ENCODE peak calls at places on chromosomes 5 and 9, in six cellular contexts. One of them, this sample, is unnamed.

GRCh38 chr9:72726951-72727350 is 205.5 kb downstream of the TMC1 start:
- DNase-seq in AG04450: no peak
- DNase-seq in left lung: no peak
- DNase-seq in right atrium auricular region: no peak
- DNase-seq in tibial nerve: no peak
- DNase-seq in bronchial epithelial cell: peak
- DNase-seq in this sample: no peak

GRCh38 chr5:173256800-173257199 is 21.8 kb upstream of the NKX2-5 start:
- DNase-seq in right atrium auricular region: no peak
- DNase-seq in bronchial epithelial cell: no peak
- DNase-seq in tibial nerve: no peak
- DNase-seq in left lung: no peak
- DNase-seq in AG04450: no peak
- DNase-seq in this sample: no peak

GRCh38 chr5:123515904-123516303 is 3.9 kb downstream of the CSNK1G3 start:
- DNase-seq in AG04450: no peak
- DNase-seq in right atrium auricular region: no peak
- DNase-seq in bronchial epithelial cell: no peak
- DNase-seq in left lung: no peak
- DNase-seq in tibial nerve: no peak
- DNase-seq in this sample: no peak

GRCh38 chr5:14902826-14903560 is 31.4 kb upstream of the ANKH start:
- DNase-seq in left lung: no peak
- DNase-seq in tibial nerve: no peak
- DNase-seq in AG04450: no peak
- DNase-seq in bronchial epithelial cell: peak
- DNase-seq in right atrium auricular region: no peak
- DNase-seq in this sample: no peak

GRCh38 chr5:135473956-135474670 is 22.0 kb upstream of the TIFAB start:
- DNase-seq in tibial nerve: no peak
- DNase-seq in AG04450: no peak
- DNase-seq in left lung: no peak
- DNase-seq in bronchial epithelial cell: no peak
- DNase-seq in right atrium auricular region: no peak
- DNase-seq in this sample: no peak

GRCh38 chr5:134127376-134127861 is 12.9 kb downstream of the TCF7 start:
- DNase-seq in AG04450: no peak
- DNase-seq in right atrium auricular region: no peak
- DNase-seq in left lung: no peak
- DNase-seq in bronchial epithelial cell: peak
- DNase-seq in tibial nerve: no peak
- DNase-seq in this sample: peak

GRCh38 chr9:98118640-98119601 is at the start of gene TRIM14:
- DNase-seq in tibial nerve: peak
- DNase-seq in left lung: peak
- DNase-seq in right atrium auricular region: no peak
- DNase-seq in AG04450: peak
- DNase-seq in bronchial epithelial cell: peak
- DNase-seq in this sample: peak

GRCh38 chr5:121630402-121630801 is 221.3 kb upstream of the FTMT start:
- DNase-seq in tibial nerve: no peak
- DNase-seq in AG04450: no peak
- DNase-seq in left lung: no peak
- DNase-seq in right atrium auricular region: no peak
- DNase-seq in bronchial epithelial cell: peak
- DNase-seq in this sample: peak

GRCh38 chr5:57466544-57466943 is 16.1 kb downstream of the ACTBL2 start:
- DNase-seq in right atrium auricular region: no peak
- DNase-seq in AG04450: no peak
- DNase-seq in bronchial epithelial cell: no peak
- DNase-seq in left lung: no peak
- DNase-seq in tibial nerve: no peak
- DNase-seq in this sample: no peak

GRCh38 chr5:57468481-57469165 is 14.0 kb downstream of the ACTBL2 start:
- DNase-seq in tibial nerve: no peak
- DNase-seq in left lung: no peak
- DNase-seq in bronchial epithelial cell: peak
- DNase-seq in right atrium auricular region: no peak
- DNase-seq in AG04450: no peak
- DNase-seq in this sample: peak

GRCh38 chr5:57470339-57470738 is 12.3 kb downstream of the ACTBL2 start:
- DNase-seq in left lung: no peak
- DNase-seq in right atrium auricular region: no peak
- DNase-seq in AG04450: no peak
- DNase-seq in bronchial epithelial cell: no peak
- DNase-seq in tibial nerve: no peak
- DNase-seq in this sample: no peak
- H3K4me3 ChIP-seq in left lung: no peak
- H3K4me3 ChIP-seq in right atrium auricular region: no peak
- H3K4me3 ChIP-seq in AG04450: no peak
- H3K4me3 ChIP-seq in bronchial epithelial cell: no peak
- H3K4me3 ChIP-seq in tibial nerve: no peak
- H3K4me3 ChIP-seq in this sample: no peak

GRCh38 chr9:128494108-128494742 is 10.3 kb upstream of the GLE1 start:
- DNase-seq in bronchial epithelial cell: no peak
- DNase-seq in AG04450: no peak
- DNase-seq in right atrium auricular region: peak
- DNase-seq in tibial nerve: peak
- DNase-seq in left lung: peak
- DNase-seq in this sample: peak

GRCh38 chr9:128497824-128498610 is 6.5 kb upstream of the GLE1 start:
- DNase-seq in left lung: no peak
- DNase-seq in bronchial epithelial cell: no peak
- DNase-seq in tibial nerve: no peak
- DNase-seq in AG04450: no peak
- DNase-seq in right atrium auricular region: no peak
- DNase-seq in this sample: no peak

GRCh38 chr9:128493424-128493823 is 11.1 kb upstream of the GLE1 start:
- DNase-seq in left lung: no peak
- DNase-seq in tibial nerve: no peak
- DNase-seq in right atrium auricular region: no peak
- DNase-seq in bronchial epithelial cell: no peak
- DNase-seq in AG04450: no peak
- DNase-seq in this sample: no peak

GRCh38 chr9:128494743-128495124 is 9.8 kb upstream of the GLE1 start:
- DNase-seq in AG04450: no peak
- DNase-seq in left lung: no peak
- DNase-seq in right atrium auricular region: no peak
- DNase-seq in bronchial epithelial cell: no peak
- DNase-seq in tibial nerve: no peak
- DNase-seq in this sample: no peak

DNA sequence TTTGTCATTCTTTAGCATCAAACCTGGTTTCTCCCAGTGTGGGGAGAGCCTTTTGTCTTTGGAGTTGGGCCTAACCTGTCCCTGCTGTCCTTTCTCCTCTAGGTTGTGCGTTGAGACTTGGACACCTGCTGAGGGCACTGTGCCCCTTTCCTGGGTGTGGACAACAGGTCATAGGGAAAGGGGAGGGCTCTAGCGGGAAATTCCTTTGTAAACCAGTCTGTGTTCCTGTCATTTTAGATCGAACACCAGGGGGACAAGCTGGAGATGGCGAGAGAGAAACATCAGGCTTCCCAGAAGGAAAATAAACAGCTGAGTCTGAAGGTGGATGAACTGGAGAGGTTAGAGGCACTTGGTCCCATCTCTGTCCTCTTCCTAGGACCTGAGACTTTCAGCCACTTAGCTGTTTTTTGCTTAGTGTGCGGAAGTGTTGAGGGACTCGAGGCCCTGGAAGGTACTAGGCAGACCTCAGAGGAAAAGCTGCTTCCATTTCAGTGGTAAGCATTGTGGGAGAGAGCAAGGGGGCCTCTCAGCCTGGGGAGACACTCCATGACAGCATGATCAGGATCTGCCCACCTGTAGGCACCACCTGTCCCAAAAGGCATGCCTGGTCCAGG is 8.6 kb upstream of the GLE1 start:
- DNase-seq in AG04450: no peak
- DNase-seq in bronchial epithelial cell: peak
- DNase-seq in right atrium auricular region: no peak
- DNase-seq in tibial nerve: no peak
- DNase-seq in left lung: no peak
- DNase-seq in this sample: no peak
- TF ChIP-seq CTCF in AG04450: no peak
- TF ChIP-seq CTCF in bronchial epithelial cell: no peak
- TF ChIP-seq CTCF in right atrium auricular region: no peak
- TF ChIP-seq CTCF in tibial nerve: no peak
- TF ChIP-seq CTCF in left lung: no peak
- TF ChIP-seq CTCF in this sample: no peak

DNA sequence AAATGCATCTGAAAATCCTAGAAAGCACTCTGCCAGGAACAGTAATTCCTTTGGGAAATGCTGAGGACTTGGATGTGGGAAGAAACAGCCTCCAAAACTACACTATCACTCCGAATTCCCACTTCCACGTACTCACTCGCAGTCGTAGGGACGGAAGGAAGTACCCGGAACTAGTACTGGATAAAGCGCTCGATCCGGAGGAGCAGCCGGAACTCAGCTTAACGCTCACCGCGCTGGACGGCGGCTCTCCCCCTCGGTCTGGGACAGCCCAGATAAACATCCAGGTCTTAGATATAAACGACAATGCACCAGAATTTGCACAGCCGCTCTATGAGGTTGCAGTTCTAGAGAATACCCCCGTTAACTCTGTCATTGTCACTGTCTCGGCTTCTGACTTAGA is 786 bp downstream of the PCDHB3 start:
- DNase-seq in right atrium auricular region: no peak
- DNase-seq in AG04450: no peak
- DNase-seq in bronchial epithelial cell: no peak
- DNase-seq in tibial nerve: no peak
- DNase-seq in left lung: no peak
- DNase-seq in this sample: no peak
- H3K4me3 ChIP-seq in right atrium auricular region: peak
- H3K4me3 ChIP-seq in AG04450: no peak
- H3K4me3 ChIP-seq in bronchial epithelial cell: no peak
- H3K4me3 ChIP-seq in tibial nerve: no peak
- H3K4me3 ChIP-seq in left lung: no peak
- H3K4me3 ChIP-seq in this sample: no peak

GRCh38 chr9:78783743-78784142 is 486.8 kb downstream of the PSAT1 start:
- DNase-seq in tibial nerve: no peak
- DNase-seq in bronchial epithelial cell: peak
- DNase-seq in right atrium auricular region: no peak
- DNase-seq in left lung: no peak
- DNase-seq in AG04450: no peak
- DNase-seq in this sample: peak

GRCh38 chr9:78782234-78782633 is 485.3 kb downstream of the PSAT1 start:
- DNase-seq in bronchial epithelial cell: no peak
- DNase-seq in AG04450: no peak
- DNase-seq in left lung: no peak
- DNase-seq in right atrium auricular region: no peak
- DNase-seq in tibial nerve: no peak
- DNase-seq in this sample: no peak

GRCh38 chr9:78778843-78779486 is 482.0 kb downstream of the PSAT1 start:
- DNase-seq in left lung: no peak
- DNase-seq in AG04450: no peak
- DNase-seq in bronchial epithelial cell: no peak
- DNase-seq in tibial nerve: no peak
- DNase-seq in right atrium auricular region: no peak
- DNase-seq in this sample: no peak

GRCh38 chr9:78782858-78783257 is 485.9 kb downstream of the PSAT1 start:
- DNase-seq in bronchial epithelial cell: no peak
- DNase-seq in tibial nerve: no peak
- DNase-seq in left lung: no peak
- DNase-seq in AG04450: no peak
- DNase-seq in right atrium auricular region: no peak
- DNase-seq in this sample: no peak

DNA sequence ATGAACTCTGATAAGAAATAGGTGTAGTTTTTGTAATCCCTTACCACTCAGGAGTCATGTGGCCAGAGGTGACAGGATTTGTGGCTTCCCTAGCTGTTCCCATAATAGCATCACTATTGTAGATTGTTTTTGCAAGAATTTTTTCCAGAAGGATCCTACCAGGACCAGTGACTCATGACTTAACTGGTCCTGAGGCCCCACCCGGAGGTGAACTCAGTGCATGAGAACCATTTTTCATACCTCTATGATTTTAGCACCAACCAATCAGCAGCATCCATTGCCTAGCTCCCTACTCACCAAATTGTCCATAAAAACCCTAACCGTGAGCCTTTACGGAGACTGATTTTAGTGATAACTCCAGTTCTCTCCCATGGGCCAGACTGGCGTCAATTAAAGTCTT is 484.8 kb downstream of the PSAT1 start:
- DNase-seq in left lung: no peak
- DNase-seq in right atrium auricular region: no peak
- DNase-seq in AG04450: no peak
- DNase-seq in bronchial epithelial cell: peak
- DNase-seq in tibial nerve: no peak
- DNase-seq in this sample: no peak
- TF ChIP-seq CTCF in left lung: no peak
- TF ChIP-seq CTCF in right atrium auricular region: no peak
- TF ChIP-seq CTCF in AG04450: no peak
- TF ChIP-seq CTCF in bronchial epithelial cell: no peak
- TF ChIP-seq CTCF in tibial nerve: no peak
- TF ChIP-seq CTCF in this sample: no peak

DNA sequence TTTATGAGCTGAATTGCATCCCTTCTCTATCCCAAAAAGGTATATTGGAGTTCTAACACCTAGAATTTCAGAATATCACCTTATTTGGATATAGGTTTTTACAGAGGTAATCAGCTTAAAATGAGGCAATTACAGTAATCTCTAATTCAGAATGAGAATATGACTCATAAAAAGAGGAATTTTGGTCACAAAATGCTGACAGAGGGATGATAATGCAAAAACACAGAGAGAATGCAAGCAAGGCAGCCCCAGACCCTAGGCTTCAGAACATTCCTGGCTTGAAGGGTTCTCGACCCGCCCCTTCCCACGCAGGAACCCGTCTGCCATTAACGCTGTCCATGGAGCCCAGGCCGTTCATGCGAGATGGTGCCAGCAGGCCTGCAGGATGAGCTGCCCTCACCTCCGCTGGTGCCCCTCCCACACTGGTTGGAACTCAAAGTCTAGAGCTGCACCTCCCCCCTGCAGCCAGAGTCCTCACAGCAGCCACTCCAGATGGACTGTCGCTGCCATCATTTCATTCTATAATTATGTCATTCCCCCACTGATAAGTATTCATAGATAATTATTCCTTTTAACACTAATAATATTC is 1173.4 kb upstream of the ACO1 start:
- DNase-seq in left lung: no peak
- DNase-seq in tibial nerve: no peak
- DNase-seq in right atrium auricular region: no peak
- DNase-seq in bronchial epithelial cell: peak
- DNase-seq in AG04450: no peak
- DNase-seq in this sample: peak
- H3K4me3 ChIP-seq in left lung: no peak
- H3K4me3 ChIP-seq in tibial nerve: no peak
- H3K4me3 ChIP-seq in right atrium auricular region: no peak
- H3K4me3 ChIP-seq in bronchial epithelial cell: no peak
- H3K4me3 ChIP-seq in AG04450: no peak
- H3K4me3 ChIP-seq in this sample: no peak

DNA sequence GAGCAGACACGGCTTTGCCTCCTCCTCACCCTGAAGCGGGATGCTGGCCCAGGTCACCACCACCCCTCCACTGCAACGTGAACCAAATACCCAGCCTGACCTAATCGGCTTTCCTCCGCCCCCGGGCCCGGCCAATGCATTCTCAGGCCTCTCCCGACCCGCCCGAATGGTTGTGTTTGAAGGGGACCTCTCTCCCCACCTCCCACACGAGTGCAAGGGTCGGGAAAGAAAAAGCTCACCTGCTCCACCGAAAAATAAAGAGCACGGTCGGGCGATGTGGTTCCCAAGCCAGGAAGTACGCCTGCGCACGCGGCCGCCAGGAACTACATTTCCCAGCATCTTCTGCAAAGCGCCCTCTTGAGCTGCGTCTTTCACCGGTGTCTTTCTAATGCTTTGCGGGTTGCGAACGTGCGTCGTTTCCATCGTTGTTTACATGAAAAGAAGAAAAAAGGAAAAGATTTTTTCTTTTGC is at the start of gene ZNF883:
- DNase-seq in bronchial epithelial cell: peak
- DNase-seq in tibial nerve: no peak
- DNase-seq in AG04450: no peak
- DNase-seq in right atrium auricular region: no peak
- DNase-seq in left lung: peak
- DNase-seq in this sample: peak
- TF ChIP-seq CTCF in bronchial epithelial cell: peak
- TF ChIP-seq CTCF in tibial nerve: no peak
- TF ChIP-seq CTCF in AG04450: peak
- TF ChIP-seq CTCF in right atrium auricular region: peak
- TF ChIP-seq CTCF in left lung: no peak
- TF ChIP-seq CTCF in this sample: peak

This sample was measured in choroid plexus epithelial cell.